ENCODE peak calls at places on chromosomes 16 and 17, in four cellular contexts. One of them, this sample, is unnamed.

GRCh38 chr17:40191237-40192208 is 14.3 kb downstream of the RAPGEFL1 start:
- DNase-seq in pancreas: peak; percentile 55
- DNase-seq in H9: peak; percentile 93
- DNase-seq in nephron progenitor cell: peak; percentile 78
- DNase-seq in this sample: peak; percentile 89

GRCh38 chr17:28818705-28819295 is 23.8 kb downstream of the FAM222B start:
- DNase-seq in pancreas: no peak
- DNase-seq in H9: no peak
- DNase-seq in nephron progenitor cell: no peak
- DNase-seq in this sample: no peak

GRCh38 chr17:68182940-68183551 is 64.8 kb upstream of the AMZ2 start:
- DNase-seq in H9: peak; percentile 84
- DNase-seq in pancreas: no peak
- DNase-seq in nephron progenitor cell: no peak
- DNase-seq in this sample: no peak

GRCh38 chr16:1288813-1289479 is 20.5 kb upstream of the UBE2I start:
- DNase-seq in pancreas: no peak
- DNase-seq in nephron progenitor cell: no peak
- DNase-seq in H9: peak; percentile 67
- DNase-seq in this sample: no peak

GRCh38 chr17:30961213-30962188 is 9.3 kb upstream of the RNF135 start:
- DNase-seq in H9: no peak
- DNase-seq in pancreas: no peak
- DNase-seq in nephron progenitor cell: no peak
- DNase-seq in this sample: no peak

GRCh38 chr17:65102788-65103187 is 34.4 kb upstream of the RGS9 start:
- DNase-seq in H9: no peak
- DNase-seq in pancreas: no peak
- DNase-seq in nephron progenitor cell: no peak
- DNase-seq in this sample: no peak

GRCh38 chr17:29250666-29251065 is 4.0 kb downstream of the CRYBA1 start:
- DNase-seq in H9: no peak
- DNase-seq in nephron progenitor cell: no peak
- DNase-seq in pancreas: no peak
- DNase-seq in this sample: no peak

GRCh38 chr17:2482218-2482617 is 29.5 kb downstream of the METTL16 start:
- DNase-seq in pancreas: no peak
- DNase-seq in nephron progenitor cell: no peak
- DNase-seq in H9: no peak
- DNase-seq in this sample: no peak

GRCh38 chr16:54806378-54806777 is 124.3 kb upstream of the IRX5 start:
- DNase-seq in nephron progenitor cell: no peak
- DNase-seq in H9: no peak
- DNase-seq in pancreas: no peak
- DNase-seq in this sample: no peak

DNA sequence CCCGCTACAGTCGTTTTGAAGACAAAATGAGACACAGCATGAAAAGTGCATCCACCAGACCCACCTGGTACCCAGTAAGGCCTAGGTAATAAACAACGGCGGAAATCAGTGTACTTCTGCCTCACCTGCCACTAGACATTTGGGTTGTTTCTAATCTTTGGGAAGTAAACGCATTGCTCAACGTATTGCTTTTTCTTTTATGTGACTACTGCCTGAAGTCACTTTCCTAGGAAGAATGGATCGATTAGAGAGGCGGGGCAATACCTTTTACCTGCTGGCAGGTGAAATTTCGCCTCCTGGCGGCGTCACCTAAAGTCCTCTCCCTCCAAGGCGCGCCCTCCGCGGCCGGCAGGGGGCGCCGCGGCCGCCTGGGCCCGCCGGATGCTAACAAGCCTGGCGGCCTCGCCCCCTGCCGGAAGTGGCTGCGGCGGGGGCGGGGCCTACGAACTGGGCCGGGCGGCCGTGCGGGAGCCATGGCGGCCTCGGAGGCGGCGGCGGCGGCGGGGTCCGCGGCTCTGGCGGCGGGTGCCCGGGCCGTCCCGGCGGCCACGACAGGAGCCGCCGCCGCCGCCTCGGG is at the start of gene ATMIN:
- DNase-seq in pancreas: peak; percentile 90
- DNase-seq in H9: peak; percentile 93
- DNase-seq in nephron progenitor cell: peak; percentile 92
- DNase-seq in this sample: peak; percentile 95
- TF ChIP-seq CTCF in pancreas: peak; percentile 98
- TF ChIP-seq CTCF in H9: peak; percentile 99
- TF ChIP-seq CTCF in nephron progenitor cell: peak; percentile 81
- TF ChIP-seq CTCF in this sample: peak; percentile 100

GRCh38 chr16:48538746-48539484 is 71.1 kb downstream of the N4BP1 start:
- DNase-seq in H9: no peak
- DNase-seq in nephron progenitor cell: peak; percentile 32
- DNase-seq in pancreas: no peak
- DNase-seq in this sample: peak; percentile 56
- TF ChIP-seq CTCF in H9: peak; percentile 61
- TF ChIP-seq CTCF in nephron progenitor cell: peak; percentile 27
- TF ChIP-seq CTCF in pancreas: no peak
- TF ChIP-seq CTCF in this sample: peak; percentile 39

DNA sequence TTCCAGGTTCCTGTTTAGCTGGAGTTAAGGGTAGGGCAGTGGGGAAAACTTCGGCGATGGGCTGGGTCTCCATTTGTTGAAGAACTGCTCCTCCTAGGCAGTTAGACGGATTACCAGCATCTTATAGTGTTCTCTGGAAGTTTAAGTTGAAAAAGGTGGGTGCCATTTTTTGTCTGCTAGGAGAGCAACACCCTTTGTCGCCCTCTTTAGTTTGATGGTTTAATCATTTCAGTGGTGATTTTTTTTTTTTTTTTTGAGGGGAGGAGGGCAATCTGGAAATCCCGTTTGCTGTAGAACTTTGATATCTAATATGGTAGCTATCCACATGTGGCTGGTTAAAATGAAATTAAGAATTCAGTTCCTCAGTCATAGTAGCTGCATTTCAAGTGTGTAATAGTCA is 4.1 kb downstream of the UBFD1 start:
- DNase-seq in H9: no peak
- DNase-seq in nephron progenitor cell: no peak
- DNase-seq in pancreas: no peak
- DNase-seq in this sample: no peak
- TF ChIP-seq CTCF in H9: no peak
- TF ChIP-seq CTCF in nephron progenitor cell: no peak
- TF ChIP-seq CTCF in pancreas: no peak
- TF ChIP-seq CTCF in this sample: no peak

DNA sequence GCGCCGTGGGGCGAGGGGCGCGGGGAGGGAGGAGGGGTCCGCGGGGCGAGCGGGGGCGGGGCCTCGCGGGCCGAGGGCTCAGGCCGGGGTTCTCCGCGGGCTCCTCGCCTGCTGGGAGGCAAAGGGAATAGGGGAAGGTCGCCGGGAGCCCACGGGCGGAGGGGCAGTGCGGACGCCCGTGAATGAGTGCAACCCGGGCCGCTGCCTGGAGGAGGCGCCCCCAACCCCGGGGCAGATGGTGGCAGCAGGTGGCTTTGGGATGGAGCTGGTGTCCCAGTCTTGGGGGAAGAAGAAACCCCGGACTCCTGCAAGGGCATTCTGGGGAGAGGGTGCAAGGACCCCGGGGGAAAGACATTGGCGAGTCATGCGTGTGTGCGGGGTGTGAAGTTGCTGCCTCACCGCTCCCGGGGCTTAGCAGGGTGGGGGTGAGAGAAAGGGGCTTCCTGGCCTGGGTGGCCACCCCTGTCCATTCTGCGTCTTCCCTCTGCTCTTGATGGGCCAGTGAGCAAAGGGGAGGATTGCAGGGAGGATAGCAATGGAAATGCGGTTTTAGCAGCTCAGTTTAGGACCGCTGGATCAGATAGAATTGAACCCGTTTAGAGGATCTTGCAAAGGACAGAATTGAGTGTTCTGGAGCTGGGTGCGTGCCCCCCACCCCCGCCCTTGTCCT is 508 bp downstream of the KIAA0513 start:
- DNase-seq in H9: no peak
- DNase-seq in nephron progenitor cell: no peak
- DNase-seq in pancreas: peak; percentile 39
- DNase-seq in this sample: no peak
- TF ChIP-seq CTCF in H9: peak; percentile 47
- TF ChIP-seq CTCF in nephron progenitor cell: no peak
- TF ChIP-seq CTCF in pancreas: no peak
- TF ChIP-seq CTCF in this sample: peak; percentile 47

GRCh38 chr17:35171834-35172233 is 22.4 kb downstream of the SLC35G3 start:
- DNase-seq in H9: no peak
- DNase-seq in pancreas: no peak
- DNase-seq in nephron progenitor cell: no peak
- DNase-seq in this sample: no peak
- TF ChIP-seq CTCF in H9: no peak
- TF ChIP-seq CTCF in pancreas: no peak
- TF ChIP-seq CTCF in nephron progenitor cell: no peak
- TF ChIP-seq CTCF in this sample: no peak

DNA sequence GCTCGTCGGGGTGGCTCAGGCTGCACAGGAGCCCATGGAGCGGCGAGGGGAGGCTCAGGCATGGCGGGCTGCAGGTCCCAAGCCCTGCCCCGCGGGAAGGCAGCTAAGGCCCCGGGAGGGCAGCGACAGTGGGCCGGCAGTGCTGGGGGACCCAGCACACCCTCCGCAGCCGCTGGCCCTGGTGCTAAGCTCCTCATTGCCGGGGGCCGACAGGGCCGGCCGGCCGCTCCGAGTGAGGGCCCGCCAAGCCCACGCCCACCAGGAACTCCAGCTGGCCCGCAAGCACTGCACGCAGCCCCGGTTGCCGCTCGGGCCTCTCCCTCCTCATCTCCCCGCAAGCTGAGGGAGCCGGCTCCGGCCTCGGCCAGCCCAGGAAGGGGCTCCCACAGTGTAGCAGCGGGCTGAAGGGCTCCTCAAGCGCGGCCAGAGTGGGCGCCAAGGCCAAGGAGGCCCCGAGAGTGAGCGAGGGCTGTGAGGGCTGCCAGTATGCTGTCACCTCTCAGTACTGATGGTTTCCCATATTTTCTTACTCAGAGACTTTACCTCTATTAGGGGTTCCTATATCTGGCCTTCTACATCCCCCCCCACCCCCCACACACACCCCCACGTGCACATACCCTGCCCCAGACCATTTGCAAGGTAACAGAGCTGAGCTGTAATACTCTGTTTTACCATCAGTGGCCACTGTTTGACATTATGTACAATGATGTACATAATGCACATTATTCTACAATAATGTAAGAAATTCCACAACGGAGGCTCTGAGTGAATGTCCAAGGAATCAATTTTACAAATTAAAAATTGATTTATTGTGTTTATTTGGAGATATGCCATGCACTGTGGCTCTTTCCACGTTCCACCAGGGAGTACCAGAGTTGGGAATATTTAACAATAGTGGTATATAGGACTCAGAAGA is 3.7 kb upstream of the VAT1L start:
- DNase-seq in H9: no peak
- DNase-seq in pancreas: no peak
- DNase-seq in nephron progenitor cell: no peak
- DNase-seq in this sample: no peak
- TF ChIP-seq CTCF in H9: peak; percentile 46
- TF ChIP-seq CTCF in pancreas: no peak
- TF ChIP-seq CTCF in nephron progenitor cell: peak; percentile 11
- TF ChIP-seq CTCF in this sample: peak; percentile 18

GRCh38 chr16:71425746-71426068 is 16.1 kb downstream of the TLE7 start:
- DNase-seq in H9: no peak
- DNase-seq in pancreas: no peak
- DNase-seq in nephron progenitor cell: no peak
- DNase-seq in this sample: no peak

GRCh38 chr16:71424626-71425025 is 17.2 kb downstream of the TLE7 start:
- DNase-seq in H9: no peak
- DNase-seq in nephron progenitor cell: no peak
- DNase-seq in pancreas: no peak
- DNase-seq in this sample: no peak

GRCh38 chr16:71423865-71424264 is 18.0 kb downstream of the TLE7 start:
- DNase-seq in nephron progenitor cell: no peak
- DNase-seq in pancreas: no peak
- DNase-seq in H9: no peak
- DNase-seq in this sample: no peak

GRCh38 chr16:71421911-71422310 is 19.9 kb downstream of the TLE7 start:
- DNase-seq in H9: peak; percentile 71
- DNase-seq in pancreas: no peak
- DNase-seq in nephron progenitor cell: peak; percentile 14
- DNase-seq in this sample: no peak

DNA sequence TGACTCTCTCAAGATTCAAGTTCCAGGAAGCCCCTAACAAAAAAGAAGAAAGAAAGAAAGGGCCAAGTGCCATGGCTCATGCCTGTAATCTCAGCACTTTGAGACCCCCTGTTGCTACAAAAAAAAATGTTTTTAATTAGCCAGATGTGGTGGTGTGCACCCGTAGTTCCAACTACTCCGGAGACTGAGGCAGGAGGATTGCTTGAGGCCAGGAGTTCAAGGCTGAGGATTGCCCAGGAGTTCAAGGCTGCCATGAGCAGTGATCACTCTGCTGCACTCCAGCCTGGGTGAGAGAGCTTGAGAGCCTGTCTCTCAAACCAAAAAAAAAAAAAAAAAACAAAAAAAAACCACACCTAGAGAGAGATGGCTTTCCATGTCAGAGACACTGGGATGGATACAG is 18.8 kb downstream of the TLE7 start:
- DNase-seq in H9: no peak
- DNase-seq in pancreas: no peak
- DNase-seq in nephron progenitor cell: no peak
- DNase-seq in this sample: no peak
- TF ChIP-seq CTCF in H9: no peak
- TF ChIP-seq CTCF in pancreas: no peak
- TF ChIP-seq CTCF in nephron progenitor cell: no peak
- TF ChIP-seq CTCF in this sample: no peak

DNA sequence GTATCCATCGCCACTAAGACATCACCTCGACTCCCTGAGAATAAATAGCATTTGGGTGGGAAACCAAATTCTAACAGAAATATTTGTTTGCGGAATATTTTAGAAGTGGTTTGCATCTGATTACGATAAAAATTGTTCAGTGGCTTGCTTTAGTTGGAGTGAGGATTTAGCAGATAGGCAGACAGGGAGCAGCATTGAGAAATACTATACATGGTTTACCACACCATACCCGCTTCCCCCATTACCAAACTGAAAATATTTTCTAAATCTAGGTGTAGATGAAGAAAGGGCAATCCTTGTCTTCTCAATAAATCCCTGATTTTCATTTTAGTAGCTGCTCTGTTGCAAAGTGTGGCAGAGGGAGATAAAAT is 895 bp upstream of the BAHCC1 start:
- DNase-seq in pancreas: no peak
- DNase-seq in H9: no peak
- DNase-seq in nephron progenitor cell: no peak
- DNase-seq in this sample: no peak
- TF ChIP-seq CTCF in pancreas: no peak
- TF ChIP-seq CTCF in H9: no peak
- TF ChIP-seq CTCF in nephron progenitor cell: no peak
- TF ChIP-seq CTCF in this sample: peak; percentile 24

GRCh38 chr16:65684230-65684629 is 562.4 kb upstream of the CDH11 start:
- DNase-seq in H9: no peak
- DNase-seq in nephron progenitor cell: no peak
- DNase-seq in pancreas: no peak
- DNase-seq in this sample: no peak
- TF ChIP-seq CTCF in H9: peak; percentile 59
- TF ChIP-seq CTCF in nephron progenitor cell: no peak
- TF ChIP-seq CTCF in pancreas: no peak
- TF ChIP-seq CTCF in this sample: peak; percentile 29

This sample was measured in osteocyte.